ENCODE peak calls at places on chromosomes 4 and X, in eight cellular contexts. I is Peyer's patch, K is uterus, S is left ventricle myocardium inferior, A is AG09319, P is GM20000, J is neural crest cell, Z is transverse colon. M is an unnamed sample.

GRCh38 chr4:120066182-120066524 is 495 bp downstream of the MAD2L1 start:
- DNase-seq in K (no peak), A (no peak), Z (no peak), J (no peak), P (peak; percentile 48), I (peak; percentile 25), S (no peak), M (no peak)

GRCh38 chr4:84952004-84952403 is 14.5 kb downstream of the WDFY3 start:
- DNase-seq in J (no peak), I (no peak), Z (no peak), K (no peak), A (no peak), P (no peak), S (no peak), M (no peak)

GRCh38 chrX:1452497-1453389 is at the start of gene ASMTL:
- DNase-seq in P (peak; percentile 99), A (peak; percentile 100), Z (peak; percentile 100), J (peak; percentile 100), I (peak; percentile 100), K (peak; percentile 100), S (peak; percentile 100), M (peak; percentile 100)

GRCh38 chr4:10733016-10733415 is 48.4 kb upstream of the CLNK start:
- DNase-seq in A (no peak), I (peak; percentile 20), J (no peak), S (no peak), K (no peak), P (no peak), Z (no peak), M (no peak)

GRCh38 chr4:121256346-121256745 is 92.2 kb upstream of the TNIP3 start:
- DNase-seq in I (no peak), A (peak; percentile 54), K (no peak), J (no peak), Z (no peak), P (peak; percentile 71), S (no peak), M (no peak)

GRCh38 chr4:170242471-170242870 is 152.7 kb upstream of the AADAT start:
- DNase-seq in I (no peak), K (no peak), A (no peak), P (no peak), Z (no peak), S (no peak), J (no peak), M (no peak)

GRCh38 chrX:129772796-129773431 is 6.8 kb upstream of the SASH3 start:
- DNase-seq in K (no peak), J (no peak), P (peak; percentile 44), I (peak; percentile 84), A (no peak), S (peak; percentile 43), Z (peak; percentile 82), M (peak; percentile 42)

GRCh38 chr4:5524900-5525299 is 183.5 kb downstream of the EVC2 start:
- DNase-seq in I (no peak), S (no peak), Z (no peak), J (no peak), P (no peak), A (peak; percentile 27), K (no peak), M (no peak)

GRCh38 chr4:37481547-37482129 is 204.5 kb downstream of the RELL1 start:
- DNase-seq in K (no peak), I (no peak), J (no peak), A (no peak), S (no peak), Z (no peak), P (no peak), M (no peak)

GRCh38 chr4:135552131-135552530 is 1350.5 kb upstream of the PABPC4L start:
- DNase-seq in S (no peak), K (no peak), J (no peak), P (no peak), Z (no peak), I (no peak), A (no peak), M (no peak)

GRCh38 chrX:30343206-30343605 is 34.0 kb upstream of the NR0B1 start:
- DNase-seq in S (no peak), A (no peak), P (no peak), Z (no peak), J (no peak), K (no peak), I (no peak), M (no peak)

GRCh38 chrX:94418065-94418464 is 744.1 kb downstream of the FAM133A start:
- DNase-seq in I (no peak), A (no peak), S (no peak), K (no peak), Z (no peak), P (no peak), J (no peak), M (no peak)

GRCh38 chr4:101086801-101087586 is 260.3 kb downstream of the PPP3CA start:
- DNase-seq in S (no peak), J (no peak), Z (no peak), I (no peak), A (no peak), K (no peak), P (no peak), M (no peak)

GRCh38 chr4:4457803-4458550 is 71.1 kb downstream of the NSG1 start:
- DNase-seq in Z (no peak), K (no peak), A (no peak), I (no peak), S (no peak), P (no peak), J (no peak), M (no peak)

GRCh38 chrX:133983974-133984578 is 1.3 kb downstream of the GPC3 start:
- DNase-seq in J (peak; percentile 9), S (no peak), A (no peak), Z (no peak), I (no peak), P (no peak), K (no peak), M (no peak)

GRCh38 chrX:30577362-30577961 is at the start of gene TASL:
- DNase-seq in J (no peak), A (no peak), S (no peak), Z (peak; percentile 23), K (no peak), I (peak; percentile 63), P (peak; percentile 46), M (no peak)

GRCh38 chrX:31213941-31214340 is 142.1 kb upstream of the FTHL17 start:
- DNase-seq in J (no peak), A (no peak), P (peak; percentile 11), S (no peak), I (no peak), K (no peak), Z (no peak), M (no peak)

GRCh38 chrX:36357855-36358254 is 438.3 kb downstream of the CFAP47 start:
- DNase-seq in I (no peak), S (no peak), J (no peak), P (no peak), A (no peak), Z (no peak), K (no peak), M (no peak)

GRCh38 chrX:22310779-22311178 is 38.1 kb downstream of the CBLL2 start:
- DNase-seq in J (no peak), P (no peak), I (no peak), K (no peak), A (no peak), S (no peak), Z (no peak), M (no peak)

GRCh38 chr4:24262084-24262483 is 322.3 kb downstream of the DHX15 start:
- DNase-seq in Z (no peak), A (no peak), S (no peak), P (no peak), J (no peak), I (no peak), K (no peak), M (no peak)

GRCh38 chr4:2451821-2452785 is 16.8 kb upstream of the RNF4 start:
- DNase-seq in A (no peak), Z (no peak), S (no peak), J (no peak), P (no peak), K (no peak), I (no peak), M (no peak)

DNA sequence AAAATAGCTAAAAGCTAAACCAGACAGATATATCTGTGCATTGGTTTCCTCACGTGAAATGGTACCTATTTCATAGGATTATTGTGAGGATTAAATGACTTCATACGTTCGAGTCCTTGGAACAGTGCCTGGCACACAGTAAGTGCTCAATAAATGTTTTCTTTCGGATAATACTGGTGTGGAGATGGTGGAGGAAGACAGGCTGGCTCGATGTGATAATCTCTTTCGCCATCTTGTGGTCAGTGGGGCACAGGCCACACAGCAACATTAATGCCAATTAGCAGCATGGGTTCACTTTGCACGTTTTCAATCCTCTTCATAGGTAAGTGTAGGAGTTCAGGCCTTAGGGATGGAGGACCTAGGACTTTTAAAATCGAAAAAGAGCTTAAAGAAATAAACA is 9.3 kb downstream of the PAGE4 start:
- DNase-seq in I (no peak), J (peak; percentile 8), A (no peak), K (no peak), P (peak; percentile 7), Z (peak; percentile 13), S (no peak), M (no peak)
- TF ChIP-seq CTCF in I (peak; percentile 52), J (peak; percentile 68), A (peak; percentile 60), K (peak; percentile 64), P (peak; percentile 17), Z (peak; percentile 30), S (peak; percentile 60), M (peak; percentile 62)

DNA sequence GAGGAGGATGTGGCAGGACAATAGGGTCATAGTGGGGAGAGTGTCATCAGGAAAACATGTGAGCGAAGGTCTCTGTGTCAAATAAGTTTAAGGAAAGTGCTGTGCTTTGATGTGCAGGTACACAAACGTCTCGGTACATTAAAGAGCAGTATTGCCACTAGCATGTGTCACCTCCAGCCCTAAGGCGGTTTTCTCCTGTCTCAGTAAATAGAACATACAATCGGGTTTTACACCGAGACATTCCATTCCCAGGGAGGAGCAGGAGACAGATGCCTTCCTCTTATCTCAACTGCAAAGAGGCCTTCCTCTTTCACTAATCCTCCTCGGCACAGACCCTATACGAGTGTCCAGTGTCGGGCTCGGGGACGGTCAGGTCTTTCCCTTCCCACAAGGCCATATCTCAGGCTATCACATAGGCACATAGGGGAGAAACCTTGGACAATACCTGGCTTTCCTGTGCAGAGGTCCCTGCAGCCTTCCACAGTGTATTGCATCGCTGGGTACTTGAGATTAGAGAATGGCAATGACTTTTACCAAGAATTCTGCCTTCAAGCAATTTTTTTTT is 684.5 kb downstream of the PDHA2 start:
- DNase-seq in I (no peak), Z (no peak), K (no peak), S (no peak), J (no peak), A (no peak), P (no peak), M (no peak)
- TF ChIP-seq CTCF in I (no peak), Z (no peak), K (no peak), S (no peak), J (no peak), A (no peak), P (no peak), M (no peak)

DNA sequence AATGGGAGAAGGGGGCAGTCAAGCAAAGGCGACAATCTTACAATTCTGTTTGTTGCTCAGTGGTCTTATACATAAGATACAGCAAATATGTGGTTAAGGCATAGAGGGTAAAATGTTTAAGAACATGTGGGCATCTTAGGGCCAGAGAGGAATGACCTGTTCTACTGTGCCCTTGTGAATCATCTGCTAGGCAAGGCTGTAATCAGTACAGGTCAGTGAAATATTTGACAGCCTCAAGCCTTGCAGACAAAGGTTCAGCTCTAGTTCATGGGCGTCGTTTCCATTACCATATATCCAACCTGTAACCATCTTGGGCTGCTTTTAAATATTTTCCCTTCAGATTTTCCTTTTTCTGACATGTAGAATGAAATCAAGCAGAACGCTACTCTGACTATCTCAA is 37.3 kb downstream of the AGA start:
- DNase-seq in I (no peak), S (no peak), Z (no peak), A (no peak), K (no peak), J (no peak), P (no peak), M (no peak)
- TF ChIP-seq CTCF in I (no peak), S (no peak), Z (no peak), A (no peak), K (no peak), J (no peak), P (no peak), M (no peak)

GRCh38 chr4:55184600-55185523 is 59.5 kb upstream of the KDR start:
- DNase-seq in J (no peak), A (no peak), Z (peak; percentile 38), K (no peak), S (peak; percentile 24), I (no peak), P (peak; percentile 27), M (no peak)
- TF ChIP-seq CTCF in J (peak; percentile 51), A (no peak), Z (peak; percentile 31), K (no peak), S (peak; percentile 38), I (peak; percentile 55), P (peak; percentile 17), M (peak; percentile 30)

M was measured in heart right ventricle.